ENCODE peak calls at places on chromosome 1, in eight cellular contexts. K is H1, Q is A549, M is HCT116, G is IMR-90, P is HepG2, F is K562, N is SK-N-SH. Y is an unnamed sample.

GRCh38 chr1:51058863-51059262 is 43.2 kb upstream of the C1orf185 start:
- DNase-seq in K (no peak), Q (no peak), M (no peak), G (peak), P (peak), F (peak), N (no peak), Y (peak)

GRCh38 chr1:3956527-3957170 is 56.6 kb upstream of the C1orf174 start:
- DNase-seq in K (no peak), Q (no peak), M (no peak), G (no peak), P (no peak), F (no peak), N (no peak), Y (no peak)

GRCh38 chr1:15188678-15189077 is 35.1 kb downstream of the TMEM51 start:
- DNase-seq in K (no peak), Q (no peak), M (no peak), G (peak), P (no peak), F (no peak), N (no peak), Y (no peak)

GRCh38 chr1:53511933-53512806 is 53.0 kb downstream of the DMRTB1 start:
- DNase-seq in K (no peak), Q (no peak), M (no peak), G (peak), P (no peak), F (no peak), N (peak), Y (no peak)

GRCh38 chr1:64488862-64489261 is 18.9 kb downstream of the CACHD1 start:
- DNase-seq in K (no peak), Q (no peak), M (no peak), G (no peak), P (no peak), F (no peak), N (no peak), Y (no peak)

GRCh38 chr1:228059536-228060457 is 22.7 kb upstream of the ARF1 start:
- DNase-seq in K (peak), Q (peak), M (peak), G (no peak), P (no peak), F (peak), N (peak), Y (no peak)

GRCh38 chr1:191757003-191757402 is 401.3 kb upstream of the RGS18 start:
- DNase-seq in K (no peak), Q (no peak), M (no peak), G (peak), P (no peak), F (no peak), N (peak), Y (no peak)

GRCh38 chr1:57976218-57976617 is 552.4 kb upstream of the DAB1 start:
- DNase-seq in K (no peak), Q (no peak), M (no peak), G (no peak), P (no peak), F (no peak), N (peak), Y (no peak)

GRCh38 chr1:75811211-75811981 is 14.7 kb downstream of the MSH4 start:
- DNase-seq in K (no peak), Q (no peak), M (no peak), G (peak), P (no peak), F (no peak), N (no peak), Y (no peak)

GRCh38 chr1:32239790-32240139 is 7.3 kb upstream of the FAM167B start:
- DNase-seq in K (no peak), Q (no peak), M (no peak), G (no peak), P (no peak), F (no peak), N (no peak), Y (no peak)

GRCh38 chr1:226425431-226426031 is 17.6 kb upstream of the PARP1 start:
- DNase-seq in K (no peak), Q (no peak), M (no peak), G (no peak), P (no peak), F (no peak), N (no peak), Y (no peak)

GRCh38 chr1:2202843-2203601 is 8.4 kb upstream of the FAAP20 start:
- DNase-seq in K (no peak), Q (no peak), M (no peak), G (no peak), P (no peak), F (no peak), N (no peak), Y (no peak)

GRCh38 chr1:41668967-41669366 is 184.5 kb upstream of the EDN2 start:
- DNase-seq in K (no peak), Q (no peak), M (no peak), G (no peak), P (no peak), F (no peak), N (no peak), Y (no peak)

GRCh38 chr1:94922756-94923465 is 4.0 kb downstream of the CNN3 start:
- DNase-seq in K (no peak), Q (no peak), M (no peak), G (peak), P (no peak), F (no peak), N (no peak), Y (no peak)

GRCh38 chr1:53518775-53519174 is 59.6 kb downstream of the DMRTB1 start:
- DNase-seq in K (no peak), Q (no peak), M (no peak), G (no peak), P (no peak), F (no peak), N (no peak), Y (no peak)

GRCh38 chr1:116415699-116416533 is 42.9 kb downstream of the ATP1A1 start:
- DNase-seq in K (no peak), Q (no peak), M (no peak), G (peak), P (peak), F (peak), N (peak), Y (no peak)

GRCh38 chr1:201649776-201650607 is 111.1 kb downstream of the NAV1 start:
- DNase-seq in K (peak), Q (peak), M (peak), G (peak), P (no peak), F (peak), N (peak), Y (no peak)

GRCh38 chr1:15031251-15031930 is 122.2 kb upstream of the TMEM51 start:
- DNase-seq in K (no peak), Q (no peak), M (no peak), G (peak), P (no peak), F (no peak), N (no peak), Y (no peak)

GRCh38 chr1:183961132-183961531 is 76.4 kb downstream of the COLGALT2 start:
- DNase-seq in K (no peak), Q (no peak), M (no peak), G (no peak), P (no peak), F (no peak), N (no peak), Y (no peak)

GRCh38 chr1:208919371-208919770 is 664.1 kb upstream of the CAMK1G start:
- DNase-seq in K (no peak), Q (no peak), M (no peak), G (no peak), P (no peak), F (no peak), N (no peak), Y (no peak)

GRCh38 chr1:246317723-246318359 is 189.2 kb downstream of the SMYD3 start:
- DNase-seq in K (no peak), Q (no peak), M (no peak), G (peak), P (no peak), F (no peak), N (no peak), Y (no peak)

GRCh38 chr1:149949911-149950310 is 13.2 kb upstream of the MTMR11 start:
- DNase-seq in K (no peak), Q (no peak), M (no peak), G (no peak), P (no peak), F (no peak), N (no peak), Y (no peak)

GRCh38 chr1:234114648-234115307 is 210.3 kb downstream of the SLC35F3 start:
- DNase-seq in K (no peak), Q (peak), M (peak), G (peak), P (peak), F (peak), N (peak), Y (peak)

GRCh38 chr1:79052829-79053449 is 46.4 kb upstream of the ADGRL4 start:
- DNase-seq in K (no peak), Q (no peak), M (no peak), G (no peak), P (no peak), F (no peak), N (no peak), Y (peak)

GRCh38 chr1:169849346-169850022 is 44.2 kb downstream of the SCYL3 start:
- DNase-seq in K (no peak), Q (no peak), M (no peak), G (no peak), P (no peak), F (no peak), N (no peak), Y (no peak)

GRCh38 chr1:25543425-25544242 is at the start of gene LDLRAP1:
- DNase-seq in K (peak), Q (peak), M (no peak), G (peak), P (peak), F (peak), N (peak), Y (no peak)

GRCh38 chr1:147225193-147225730 is at the start of gene FMO5:
- DNase-seq in K (peak), Q (peak), M (no peak), G (peak), P (no peak), F (peak), N (peak), Y (no peak)

GRCh38 chr1:94522304-94522703 is 19.3 kb downstream of the F3 start:
- DNase-seq in K (no peak), Q (no peak), M (peak), G (peak), P (no peak), F (no peak), N (no peak), Y (no peak)

GRCh38 chr1:110916669-110917306 is 43.8 kb downstream of the CD53 start:
- DNase-seq in K (no peak), Q (peak), M (peak), G (peak), P (peak), F (peak), N (no peak), Y (no peak)

GRCh38 chr1:182388392-182389134 is 3.0 kb downstream of the GLUL start:
- DNase-seq in K (no peak), Q (no peak), M (no peak), G (no peak), P (no peak), F (no peak), N (no peak), Y (no peak)

GRCh38 chr1:111062081-111062480 is 77.8 kb downstream of the DRAM2 start:
- DNase-seq in K (no peak), Q (no peak), M (no peak), G (no peak), P (no peak), F (no peak), N (no peak), Y (no peak)

GRCh38 chr1:29674625-29675326 is 438.5 kb downstream of the PTPRU start:
- DNase-seq in K (no peak), Q (no peak), M (no peak), G (no peak), P (no peak), F (no peak), N (no peak), Y (no peak)

GRCh38 chr1:36369061-36369470 is 16.7 kb downstream of the STK40 start:
- DNase-seq in K (peak), Q (peak), M (peak), G (peak), P (peak), F (peak), N (peak), Y (no peak)
- TF ChIP-seq RAD21 in K (peak), Q (peak), M (peak), G (peak), P (peak), F (peak), N (peak), Y (peak)

GRCh38 chr1:230589951-230590350 is 52.3 kb upstream of the COG2 start:
- DNase-seq in K (no peak), Q (no peak), M (no peak), G (no peak), P (no peak), F (no peak), N (no peak), Y (no peak)
- TF ChIP-seq RAD21 in K (no peak), Q (no peak), M (no peak), G (no peak), P (no peak), F (no peak), N (no peak), Y (no peak)

GRCh38 chr1:212167098-212167497 is 118.1 kb upstream of the PPP2R5A start:
- DNase-seq in K (no peak), Q (no peak), M (no peak), G (peak), P (no peak), F (no peak), N (no peak), Y (no peak)
- TF ChIP-seq RAD21 in K (no peak), Q (no peak), M (no peak), G (no peak), P (no peak), F (no peak), N (no peak), Y (no peak)

GRCh38 chr1:117534995-117535467 is 70.8 kb upstream of the TENT5C start:
- DNase-seq in K (peak), Q (peak), M (peak), G (peak), P (peak), F (peak), N (peak), Y (peak)
- TF ChIP-seq RAD21 in K (peak), Q (peak), M (peak), G (peak), P (no peak), F (peak), N (peak), Y (peak)

DNA sequence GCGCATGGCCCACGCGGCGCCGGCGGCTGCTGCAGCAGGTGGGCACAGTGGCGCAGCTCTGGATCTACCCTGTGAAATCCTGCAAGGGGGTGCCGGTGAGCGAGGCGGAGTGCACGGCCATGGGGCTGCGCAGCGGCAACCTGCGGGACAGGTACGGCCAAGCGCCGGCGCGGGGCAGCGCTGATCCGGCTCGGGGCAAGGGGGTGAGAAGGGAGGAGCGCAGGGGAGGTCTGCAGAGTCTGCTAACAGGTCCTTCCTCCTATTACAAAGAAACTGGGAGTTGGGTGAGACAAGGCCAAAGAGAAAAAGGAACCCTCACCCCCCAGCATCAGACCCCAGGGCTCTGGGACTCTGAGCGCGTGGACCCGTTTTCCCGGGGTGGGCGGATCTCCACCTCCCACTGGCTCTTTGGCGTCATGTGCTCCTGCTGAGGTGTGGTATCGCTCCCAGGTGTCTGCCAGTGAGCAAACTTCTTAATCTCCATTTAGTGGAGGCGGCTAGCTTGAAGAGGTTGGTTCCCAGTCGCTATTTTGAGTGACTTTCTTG is 429 bp downstream of the MTARC1 start:
- DNase-seq in K (no peak), Q (peak), M (peak), G (no peak), P (peak), F (no peak), N (peak), Y (no peak)
- TF ChIP-seq RAD21 in K (no peak), Q (no peak), M (no peak), G (no peak), P (no peak), F (no peak), N (no peak), Y (no peak)